ENCODE peak calls at places on chromosomes 2 and 18, in ten cellular contexts. M is activated gamma-delta T cell treated with anti-CD3 and anti-CD28 coated beads, Interleukin-2, amount 50 U/mL, for 16 hours; N is H7; I is left colon; G is ELR; F is ACHN; Q is left ventricle myocardium superior; E is colonic mucosa; O is GM13977; W is activated naive CD8-positive, alpha-beta T cell treated with anti-CD3 and anti-CD28 coated beads, Interleukin-2, amount 50 U/mL, for 24 hours. A is an unnamed sample.

GRCh38 chr2:149166958-149167810 is 128.7 kb downstream of the LYPD6B start:
- DNase-seq in M (no peak), N (no peak), I (no peak), G (peak; percentile 34), F (no peak), Q (no peak), E (no peak), O (no peak), W (peak; percentile 66), A (peak; percentile 1)

GRCh38 chr2:25176541-25177368 is 8.4 kb upstream of the POMC start:
- DNase-seq in M (no peak), N (no peak), I (no peak), G (no peak), F (no peak), Q (no peak), E (no peak), O (no peak), W (no peak), A (no peak)

GRCh38 chr2:227545990-227546389 is 52.7 kb upstream of the SCYGR2 start:
- DNase-seq in M (no peak), N (no peak), I (peak; percentile 22), G (peak; percentile 41), F (peak; percentile 33), Q (no peak), E (no peak), O (no peak), W (peak; percentile 9), A (peak; percentile 1)

GRCh38 chr18:78891185-78891762 is 88.3 kb upstream of the SALL3 start:
- DNase-seq in M (no peak), N (no peak), I (no peak), G (no peak), F (no peak), Q (no peak), E (no peak), O (no peak), W (no peak), A (no peak)

GRCh38 chr2:240245706-240246105 is 105.2 kb upstream of the OTOS start:
- DNase-seq in M (no peak), N (peak; percentile 30), I (no peak), G (no peak), F (no peak), Q (peak; percentile 81), E (peak; percentile 14), O (no peak), W (no peak), A (no peak)

GRCh38 chr2:128504242-128505149 is 185.8 kb upstream of the HS6ST1 start:
- DNase-seq in M (no peak), N (no peak), I (no peak), G (no peak), F (no peak), Q (no peak), E (no peak), O (no peak), W (no peak), A (no peak)

GRCh38 chr18:27007880-27008279 is 142.4 kb upstream of the AQP4 start:
- DNase-seq in M (no peak), N (no peak), I (no peak), G (no peak), F (peak; percentile 39), Q (no peak), E (no peak), O (no peak), W (no peak), A (no peak)

GRCh38 chr2:7024261-7024660 is 107.0 kb downstream of the RNF144A start:
- DNase-seq in M (no peak), N (no peak), I (no peak), G (no peak), F (no peak), Q (no peak), E (no peak), O (no peak), W (no peak), A (no peak)